ENCODE peak calls at places on chromosome 17, in five cellular contexts. M is Panc1, A is PC-3, C is tibial artery, K is hepatocyte. E is an unnamed sample. For H3K4me1, the result is how much of the 10 kb centered on the place peaks cover.

GRCh38 chr17:46977348-46977747 is 1.7 kb downstream of the RPRML start:
- DNase-seq in M (no peak), A (peak), C (no peak), K (peak), E (peak)

GRCh38 chr17:4733073-4733531 is 1.9 kb downstream of the MED11 start:
- DNase-seq in M (no peak), A (no peak), C (peak), K (peak), E (no peak)

GRCh38 chr17:60154616-60155426 is 5.0 kb downstream of the CA4 start:
- DNase-seq in M (no peak), A (peak), C (no peak), K (no peak), E (peak)

GRCh38 chr17:42288985-42289862 is 926 bp downstream of the STAT5A start:
- DNase-seq in M (no peak), A (no peak), C (no peak), K (no peak), E (peak)

GRCh38 chr17:72432143-72432604 is 311.4 kb downstream of the SOX9 start:
- DNase-seq in M (no peak), A (no peak), C (no peak), K (no peak), E (no peak)

GRCh38 chr17:44124118-44124438 is 637 bp upstream of the HDAC5 start:
- DNase-seq in M (no peak), A (no peak), C (no peak), K (no peak), E (no peak)

GRCh38 chr17:8885968-8886674 is 18.6 kb upstream of the PIK3R6 start:
- DNase-seq in M (no peak), A (no peak), C (no peak), K (no peak), E (no peak)

GRCh38 chr17:44782349-44782850 is 23.6 kb downstream of the ADAM11 start:
- DNase-seq in M (no peak), A (no peak), C (no peak), K (no peak), E (no peak)

GRCh38 chr17:51419476-51419875 is 159.1 kb downstream of the UTP18 start:
- DNase-seq in M (no peak), A (no peak), C (no peak), K (no peak), E (no peak)

GRCh38 chr17:40956401-40957254 is 10.1 kb downstream of the KRT39 start:
- DNase-seq in M (no peak), A (peak), C (no peak), K (peak), E (peak)

GRCh38 chr17:73284906-73285602 is 23.4 kb upstream of the CPSF4L start:
- DNase-seq in M (no peak), A (no peak), C (no peak), K (no peak), E (no peak)

GRCh38 chr17:75898065-75898464 is 1.3 kb upstream of the TRIM65 start:
- DNase-seq in M (no peak), A (no peak), C (no peak), K (no peak), E (no peak)

GRCh38 chr17:17951524-17951923 is 20.7 kb downstream of the TOM1L2 start:
- DNase-seq in M (no peak), A (no peak), C (no peak), K (no peak), E (no peak)

GRCh38 chr17:3916013-3916696 is at the start of gene P2RX1:
- DNase-seq in M (no peak), A (no peak), C (peak), K (no peak), E (no peak)

GRCh38 chr17:58232707-58233156 is 5.7 kb upstream of the LPO start:
- DNase-seq in M (no peak), A (peak), C (no peak), K (no peak), E (no peak)

GRCh38 chr17:30905742-30906100 is 317 bp downstream of the TEFM start:
- DNase-seq in M (no peak), A (peak), C (no peak), K (peak), E (no peak)

GRCh38 chr17:35801583-35802224 is 6.3 kb upstream of the MMP28 start:
- DNase-seq in M (no peak), A (no peak), C (peak), K (peak), E (no peak)

GRCh38 chr17:33012522-33013033 is 20.9 kb downstream of the SPACA3 start:
- DNase-seq in M (no peak), A (peak), C (no peak), K (peak), E (no peak)

DNA sequence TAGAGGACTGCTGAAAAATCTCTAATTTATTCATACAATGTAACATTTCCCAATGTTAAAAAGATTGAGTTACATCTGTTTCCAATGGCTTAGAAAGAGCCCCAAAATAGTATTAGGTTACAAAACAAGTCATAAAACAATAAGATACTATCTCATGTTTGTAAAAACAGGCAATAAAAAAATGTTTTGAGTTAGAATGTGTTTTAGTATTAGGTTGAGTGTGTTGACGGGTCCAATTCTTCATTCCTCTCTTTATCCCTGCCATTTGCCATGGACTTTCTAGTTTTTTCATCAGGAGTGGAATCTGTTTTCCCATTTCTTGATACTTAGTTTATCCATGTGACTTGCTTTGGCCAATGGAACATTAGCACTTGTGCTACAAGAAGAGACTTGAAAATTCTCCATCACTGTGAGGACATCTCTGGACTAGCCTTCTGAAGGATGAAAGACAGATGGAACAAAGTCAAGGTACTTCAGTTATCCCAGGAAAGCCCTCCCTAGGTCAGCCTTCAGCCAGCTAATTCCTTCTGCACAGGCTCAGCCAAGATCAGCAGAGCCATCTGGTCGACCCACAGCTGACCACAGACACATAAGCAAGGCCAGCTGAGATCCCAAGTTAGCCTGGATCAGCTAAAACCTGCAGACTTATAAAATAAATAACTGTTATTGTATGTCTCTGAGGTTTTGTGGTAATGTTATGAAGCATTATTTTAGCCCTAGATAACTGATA is 83.3 kb downstream of the HS3ST3A1 start:
- DNase-seq in M (no peak), A (no peak), C (no peak), K (no peak), E (no peak)
- H3K4me1 ChIP-seq in M (under half), A (under half), C (under half), K (under half), E (under half)

DNA sequence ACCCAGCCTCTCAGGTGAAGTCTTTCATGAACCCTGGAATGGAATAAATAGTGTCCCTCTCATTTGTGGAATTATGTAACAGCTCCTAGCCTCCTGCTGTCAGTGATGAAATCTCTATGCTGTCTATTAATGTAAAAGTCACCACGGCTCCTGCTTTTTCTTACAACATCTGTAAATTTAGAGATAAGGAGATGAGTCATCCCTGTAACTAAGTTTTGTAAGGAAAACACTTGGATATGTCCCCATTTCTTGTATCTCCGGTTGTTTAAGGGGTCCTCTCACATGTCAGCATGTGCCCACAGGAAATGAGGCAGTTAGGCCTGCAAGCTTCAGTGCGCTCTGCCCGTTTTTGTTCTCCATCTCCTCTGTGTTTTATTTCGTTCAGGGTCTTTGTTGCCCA is 2.8 kb upstream of the NAT9 start:
- DNase-seq in M (no peak), A (no peak), C (no peak), K (no peak), E (no peak)
- H3K4me1 ChIP-seq in M (under half), A (under half), C (under half), K (under half), E (under half)

GRCh38 chr17:7436556-7437368 is 1.5 kb downstream of the TMEM102 start:
- DNase-seq in M (peak), A (peak), C (peak), K (peak), E (peak)
- H3K4me1 ChIP-seq in M (under half), A (under half), C (half or more), K (half or more), E (under half)

DNA sequence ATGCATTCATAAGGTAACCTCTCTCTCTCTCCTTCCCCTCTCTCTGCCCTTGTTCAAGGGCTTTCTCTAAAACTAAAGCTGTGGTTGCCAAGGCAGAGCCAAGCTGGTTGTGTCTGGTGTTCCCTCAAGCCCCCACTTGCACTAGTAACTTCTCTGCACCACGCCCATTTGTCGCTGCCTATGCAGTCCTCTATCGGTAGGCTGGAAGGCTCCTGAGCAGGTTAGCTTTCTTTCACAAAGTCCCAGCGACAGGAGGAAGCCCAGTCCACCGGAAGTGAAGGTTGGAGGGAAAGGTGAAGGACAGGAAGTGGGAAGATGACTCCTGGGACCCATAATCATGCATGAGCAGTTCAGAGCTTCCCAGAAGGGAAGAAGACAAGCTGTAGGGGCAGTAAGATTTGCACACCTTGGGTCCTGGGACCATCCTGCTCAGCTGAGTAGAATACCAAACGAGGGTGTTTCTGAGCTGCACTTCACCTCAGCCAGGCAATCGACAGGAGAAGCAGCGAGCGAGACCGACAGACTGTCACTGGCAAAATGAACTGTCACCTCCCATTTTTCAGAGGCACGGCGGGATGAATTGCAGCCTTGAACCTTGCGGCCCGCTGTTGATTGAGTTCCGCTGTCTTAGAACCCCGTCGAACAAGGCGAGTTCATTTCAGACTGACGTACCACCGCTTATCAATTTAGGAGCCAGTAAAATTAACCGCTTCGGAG is 14.7 kb upstream of the SKAP1 start:
- DNase-seq in M (no peak), A (no peak), C (no peak), K (no peak), E (no peak)
- H3K4me1 ChIP-seq in M (under half), A (under half), C (under half), K (under half), E (under half)

DNA sequence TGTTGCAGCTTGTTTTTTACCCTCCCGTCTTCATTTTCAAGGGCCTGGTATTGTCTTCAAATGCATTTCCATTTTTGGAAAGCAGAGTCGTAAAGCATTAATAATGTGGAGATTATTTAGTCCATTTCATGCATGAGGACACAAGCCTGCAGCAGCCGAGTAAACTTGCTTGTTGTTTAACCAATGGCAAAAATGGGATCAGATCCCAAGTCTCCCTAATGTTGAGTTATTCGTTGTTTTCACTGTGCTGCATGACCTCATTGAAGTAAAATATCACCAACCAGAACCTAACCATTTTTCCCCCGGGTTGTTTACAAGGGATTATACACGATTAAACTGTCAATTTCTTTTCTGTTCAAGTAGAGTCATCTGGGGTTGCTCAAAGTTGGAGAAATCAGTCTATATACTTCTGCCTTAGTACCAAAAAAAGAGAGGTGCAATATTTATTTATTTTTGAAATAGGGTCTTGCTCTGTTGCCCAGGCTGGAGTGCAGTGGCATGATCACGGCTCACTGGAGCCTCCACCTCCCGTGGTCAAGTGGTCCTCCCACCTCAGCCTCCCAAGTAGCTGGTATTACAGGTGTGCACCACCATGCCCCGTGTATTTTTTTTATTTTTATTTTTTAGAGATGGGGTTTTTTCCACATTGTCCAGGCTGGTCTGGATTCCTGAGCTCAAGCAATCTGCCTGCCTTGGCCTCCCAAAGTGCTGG is 12.4 kb downstream of the AMZ2 start:
- DNase-seq in M (no peak), A (no peak), C (no peak), K (no peak), E (no peak)
- H3K4me1 ChIP-seq in M (under half), A (under half), C (under half), K (under half), E (under half)

GRCh38 chr17:413706-414440 is 61.3 kb upstream of the RPH3AL start:
- DNase-seq in M (no peak), A (no peak), C (no peak), K (no peak), E (no peak)
- H3K4me1 ChIP-seq in M (under half), A (under half), C (under half), K (under half), E (under half)

GRCh38 chr17:78976907-78977680 is 2.6 kb downstream of the LGALS3BP start:
- DNase-seq in M (no peak), A (no peak), C (no peak), K (no peak), E (no peak)
- H3K4me1 ChIP-seq in M (under half), A (under half), C (half or more), K (under half), E (under half)

GRCh38 chr17:61202564-61202963 is 197.1 kb upstream of the TBX2 start:
- DNase-seq in M (no peak), A (peak), C (no peak), K (no peak), E (no peak)
- H3K4me1 ChIP-seq in M (under half), A (under half), C (half or more), K (under half), E (under half)

GRCh38 chr17:63631062-63631461 is 8.8 kb downstream of the MAP3K3 start:
- DNase-seq in M (no peak), A (no peak), C (no peak), K (no peak), E (no peak)
- H3K4me1 ChIP-seq in M (under half), A (under half), C (under half), K (under half), E (under half)

GRCh38 chr17:67466251-67466650 is 89.2 kb downstream of the PITPNC1 start:
- DNase-seq in M (no peak), A (no peak), C (no peak), K (no peak), E (no peak)
- H3K4me1 ChIP-seq in M (under half), A (under half), C (under half), K (under half), E (under half)